ENCODE peak calls at places on chromosomes 13 and 19, in six cellular contexts. J is ascending aorta, Q is tibial nerve, S is fibroblast of pulmonary artery, U is cardiac fibroblast, M is B cell. I is an unnamed sample.

GRCh38 chr13:94858856-94859811 is 146.8 kb upstream of the SOX21 start:
- DNase-seq in U (peak; percentile 85), S (peak; percentile 87), J (peak; percentile 16), M (no peak), Q (peak; percentile 33), I (no peak)

GRCh38 chr19:4365341-4365740 is 22.0 kb downstream of the MPND start:
- DNase-seq in U (no peak), Q (no peak), M (no peak), S (no peak), J (no peak), I (no peak)

GRCh38 chr13:29472317-29472961 is 123.0 kb downstream of the SLC7A1 start:
- DNase-seq in U (peak; percentile 68), M (peak; percentile 73), S (peak; percentile 76), Q (no peak), J (no peak), I (no peak)

GRCh38 chr19:5339950-5340636 is 519 bp downstream of the PTPRS start:
- DNase-seq in Q (no peak), U (no peak), J (no peak), S (no peak), M (peak; percentile 45), I (no peak)

GRCh38 chr13:98585398-98585754 is 8.5 kb upstream of the STK24 start:
- DNase-seq in J (no peak), U (no peak), S (no peak), Q (no peak), M (no peak), I (no peak)

GRCh38 chr19:19077103-19077502 is 13.3 kb downstream of the SLC25A42 start:
- DNase-seq in S (no peak), M (no peak), Q (no peak), U (no peak), J (no peak), I (no peak)

GRCh38 chr19:46974181-46974580 is 45.5 kb upstream of the NPAS1 start:
- DNase-seq in U (no peak), M (no peak), S (no peak), J (no peak), Q (no peak), I (no peak)

GRCh38 chr13:113187263-113187669 is 21.2 kb downstream of the PCID2 start:
- DNase-seq in U (peak; percentile 99), M (no peak), J (peak; percentile 33), S (peak; percentile 99), Q (peak; percentile 62), I (no peak)

GRCh38 chr19:33350538-33351309 is 22.8 kb upstream of the CEBPG start:
- DNase-seq in J (no peak), Q (no peak), U (peak; percentile 79), M (no peak), S (peak; percentile 64), I (no peak)

GRCh38 chr13:24642236-24642635 is 38.0 kb upstream of the ATP12A start:
- DNase-seq in Q (no peak), M (no peak), U (no peak), J (no peak), S (no peak), I (no peak)

GRCh38 chr13:99028890-99029289 is 51.0 kb upstream of the DOCK9 start:
- DNase-seq in J (no peak), Q (no peak), U (no peak), M (no peak), S (no peak), I (peak; percentile 33)

GRCh38 chr19:29841559-29842367 is 30.0 kb downstream of the CCNE1 start:
- DNase-seq in J (no peak), M (no peak), U (peak; percentile 40), Q (no peak), S (peak; percentile 43), I (no peak)

GRCh38 chr19:36489920-36490415 is 607 bp upstream of the ZNF566 start:
- DNase-seq in Q (peak; percentile 17), J (peak; percentile 33), U (peak; percentile 97), S (peak; percentile 96), M (peak; percentile 85), I (peak; percentile 63)

GRCh38 chr19:4555657-4556561 is 3.6 kb downstream of the SEMA6B start:
- DNase-seq in S (no peak), J (no peak), U (no peak), Q (no peak), M (no peak), I (no peak)

GRCh38 chr13:66138172-66138811 is 1091.8 kb downstream of the PCDH9 start:
- DNase-seq in U (no peak), S (no peak), Q (no peak), M (peak; percentile 57), J (no peak), I (no peak)

GRCh38 chr13:40672310-40673060 is 6.0 kb upstream of the FOXO1 start:
- DNase-seq in U (peak; percentile 49), M (no peak), Q (no peak), J (no peak), S (peak; percentile 62), I (no peak)

GRCh38 chr19:15402411-15403150 is 16.2 kb downstream of the AKAP8L start:
- DNase-seq in Q (no peak), M (no peak), J (no peak), U (no peak), S (no peak), I (no peak)

GRCh38 chr19:2477141-2477710 is 1.3 kb downstream of the GADD45B start:
- DNase-seq in U (peak; percentile 42), S (no peak), Q (no peak), M (peak; percentile 54), J (no peak), I (no peak)

GRCh38 chr19:6723108-6723618 is 2.7 kb upstream of the C3 start:
- DNase-seq in Q (no peak), M (no peak), S (peak; percentile 83), J (no peak), U (peak; percentile 85), I (no peak)

GRCh38 chr19:48413879-48414623 is 20.6 kb downstream of the GRIN2D start:
- DNase-seq in Q (no peak), S (no peak), U (no peak), J (no peak), M (no peak), I (no peak)

GRCh38 chr19:5563941-5564612 is 3.7 kb downstream of the TINCR start:
- DNase-seq in U (peak; percentile 11), M (no peak), S (peak; percentile 23), Q (no peak), J (no peak), I (no peak)

GRCh38 chr19:43618921-43619261 is 538 bp downstream of the ZNF428 start:
- DNase-seq in Q (no peak), M (no peak), J (no peak), U (no peak), S (peak; percentile 39), I (no peak)

GRCh38 chr19:39405930-39406655 is 554 bp upstream of the ZFP36 start:
- DNase-seq in Q (no peak), S (no peak), M (peak; percentile 91), J (no peak), U (no peak), I (peak; percentile 72)

GRCh38 chr19:13100031-13100588 is 2.5 kb downstream of the LYL1 start:
- DNase-seq in Q (no peak), M (peak; percentile 64), U (no peak), S (no peak), J (no peak), I (peak; percentile 82)

GRCh38 chr19:42433503-42434260 is 6.5 kb upstream of the LIPE start:
- DNase-seq in U (peak; percentile 82), M (peak; percentile 69), Q (peak; percentile 80), S (peak; percentile 71), J (no peak), I (peak; percentile 39)

GRCh38 chr13:87999791-88000190 is 328.6 kb downstream of the SLITRK5 start:
- DNase-seq in J (no peak), S (peak; percentile 1), U (no peak), M (no peak), Q (no peak), I (no peak)
- TF ChIP-seq CTCF in J (no peak), S (no peak), U (no peak), M (no peak), Q (no peak), I (no peak)

GRCh38 chr19:21765151-21765550 is 2.2 kb downstream of the ZNF100 start:
- DNase-seq in U (no peak), Q (no peak), S (no peak), M (no peak), J (no peak), I (no peak)

GRCh38 chr19:21767065-21767800 is at the start of gene ZNF100:
- DNase-seq in S (peak; percentile 94), M (peak; percentile 86), U (peak; percentile 94), Q (peak; percentile 87), J (peak; percentile 76), I (peak; percentile 77)
- TF ChIP-seq CTCF in S (no peak), M (no peak), U (no peak), Q (no peak), J (no peak), I (no peak)

GRCh38 chr19:17602872-17603552 is 47.6 kb downstream of the COLGALT1 start:
- DNase-seq in Q (no peak), S (no peak), U (no peak), J (no peak), M (no peak), I (no peak)

GRCh38 chr19:17605117-17605516 is 49.7 kb downstream of the COLGALT1 start:
- DNase-seq in S (no peak), U (no peak), J (no peak), Q (no peak), M (no peak), I (no peak)

GRCh38 chr19:17602217-17602616 is 46.8 kb downstream of the COLGALT1 start:
- DNase-seq in S (no peak), U (no peak), Q (no peak), J (no peak), M (no peak), I (no peak)

GRCh38 chr19:17605761-17606745 is 50.6 kb downstream of the COLGALT1 start:
- DNase-seq in Q (peak; percentile 64), U (peak; percentile 74), J (peak; percentile 29), M (peak; percentile 93), S (peak; percentile 80), I (peak; percentile 68)

DNA sequence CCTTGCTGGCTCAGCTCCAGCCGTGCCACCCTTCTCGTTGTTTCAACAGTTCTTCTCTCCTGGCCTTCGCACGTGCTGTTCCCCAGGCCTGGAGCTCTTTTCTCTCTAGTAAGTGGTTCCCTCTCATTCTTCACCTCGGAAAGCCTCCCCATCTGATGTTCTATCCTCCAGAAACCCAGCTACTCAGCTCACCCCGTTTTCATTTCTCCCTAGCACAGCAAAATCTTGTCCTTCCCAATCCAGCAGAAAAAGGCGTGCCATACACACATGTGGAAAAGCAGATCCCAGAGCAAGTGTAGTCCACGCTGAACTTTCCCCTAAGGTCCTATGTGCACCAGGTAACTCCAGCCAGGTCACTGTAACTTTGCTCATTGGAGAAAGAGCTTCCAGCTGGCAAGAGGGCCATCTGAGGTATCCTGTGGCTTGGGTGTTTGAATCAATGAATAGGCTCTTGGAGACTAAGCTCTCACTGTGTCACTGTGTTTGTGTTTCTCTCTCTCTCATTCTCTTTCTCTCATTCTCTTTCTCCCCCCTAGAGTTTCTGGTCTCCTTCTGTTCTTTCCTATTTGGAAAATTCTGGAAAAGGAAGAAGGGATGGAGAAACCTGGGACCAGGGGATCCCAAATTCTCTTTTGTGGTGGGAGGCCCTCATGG is 49.0 kb downstream of the COLGALT1 start:
- DNase-seq in U (no peak), S (no peak), J (no peak), M (no peak), Q (no peak), I (no peak)
- TF ChIP-seq CTCF in U (no peak), S (no peak), J (no peak), M (no peak), Q (no peak), I (no peak)

DNA sequence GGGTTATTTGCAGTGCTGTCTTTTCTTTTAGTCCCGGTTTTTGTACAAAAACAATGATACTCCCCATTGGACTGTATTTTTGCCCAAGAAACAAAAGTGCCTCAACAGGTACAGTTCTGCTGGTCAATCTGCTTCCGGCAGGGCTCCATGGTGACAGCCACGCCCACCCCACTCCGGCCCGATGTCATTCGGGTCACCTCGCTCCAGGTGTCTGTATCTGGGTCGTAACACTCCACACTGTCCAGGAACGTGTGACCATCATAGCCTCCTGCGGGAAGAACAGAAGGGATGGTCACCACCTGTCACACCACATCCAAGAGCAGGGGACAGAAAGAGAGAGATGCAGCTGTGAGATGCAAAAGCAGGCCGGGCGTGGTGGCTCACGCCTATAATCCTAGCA is 16.6 kb downstream of the KEAP1 start:
- DNase-seq in Q (no peak), J (no peak), S (no peak), M (no peak), U (no peak), I (no peak)
- TF ChIP-seq CTCF in Q (no peak), J (no peak), S (no peak), M (no peak), U (no peak), I (no peak)

I was measured in natural killer cell.